ENCODE peak calls at places on chromosome 4, in nine cellular contexts. T is astrocyte, O is epithelial cell of proximal tubule, I is lower leg skin, D is NB4, H is cardiac fibroblast, P is fibroblast of mammary gland, U is astrocyte of the spinal cord, V is HCT116. Y is an unnamed sample.

GRCh38 chr4:126106658-126107057 is 791.9 kb downstream of the FAT4 start:
- DNase-seq in P (peak), O (no peak), V (peak), U (no peak), D (peak), T (no peak), H (peak), I (no peak), Y (no peak)

GRCh38 chr4:25867781-25868180 is 5.0 kb upstream of the SEL1L3 start:
- DNase-seq in V (no peak), P (no peak), T (no peak), D (no peak), H (no peak), I (no peak), U (no peak), O (no peak), Y (no peak)

GRCh38 chr4:22435652-22436051 is 80.2 kb downstream of the ADGRA3 start:
- DNase-seq in O (no peak), D (no peak), T (no peak), I (no peak), V (no peak), P (no peak), H (no peak), U (no peak), Y (no peak)

GRCh38 chr4:80610845-80611244 is 275.3 kb downstream of the CFAP299 start:
- DNase-seq in T (peak), D (peak), P (peak), I (no peak), U (peak), H (peak), V (no peak), O (no peak), Y (no peak)

GRCh38 chr4:18942874-18943273 is 921.3 kb upstream of the LCORL start:
- DNase-seq in O (no peak), H (no peak), U (no peak), P (no peak), T (no peak), V (no peak), D (no peak), I (no peak), Y (no peak)

GRCh38 chr4:119081943-119082342 is 53.7 kb upstream of the MYOZ2 start:
- DNase-seq in O (no peak), D (no peak), P (no peak), U (no peak), I (no peak), H (no peak), V (no peak), T (no peak), Y (no peak)

GRCh38 chr4:16860506-16860905 is 37.9 kb downstream of the LDB2 start:
- DNase-seq in D (no peak), T (peak), H (peak), U (peak), I (no peak), P (peak), V (no peak), O (no peak), Y (peak)

GRCh38 chr4:10629394-10629793 is 55.2 kb downstream of the CLNK start:
- DNase-seq in P (no peak), U (no peak), D (no peak), T (no peak), V (no peak), I (no peak), H (no peak), O (no peak), Y (no peak)

GRCh38 chr4:92307156-92307555 is 3.4 kb downstream of the GRID2 start:
- DNase-seq in U (no peak), P (no peak), D (no peak), O (no peak), V (no peak), H (no peak), I (no peak), T (no peak), Y (no peak)

GRCh38 chr4:36133658-36134057 is 110.7 kb downstream of the ARAP2 start:
- DNase-seq in T (no peak), D (peak), O (no peak), U (no peak), V (no peak), I (no peak), P (no peak), H (no peak), Y (no peak)

GRCh38 chr4:26034849-26035248 is 120.8 kb downstream of the SMIM20 start:
- DNase-seq in O (no peak), T (no peak), I (no peak), H (no peak), P (no peak), V (no peak), D (no peak), U (no peak), Y (no peak)

GRCh38 chr4:1753692-1754311 is 32.5 kb downstream of the TACC3 start:
- DNase-seq in H (no peak), I (no peak), T (no peak), D (peak), V (no peak), U (no peak), P (no peak), O (no peak), Y (no peak)

GRCh38 chr4:138329506-138330070 is 87.4 kb upstream of the SLC7A11 start:
- DNase-seq in O (no peak), U (no peak), T (no peak), H (no peak), D (no peak), V (no peak), I (no peak), P (no peak), Y (no peak)

GRCh38 chr4:76767983-76768382 is 130.0 kb downstream of the SOWAHB start:
- DNase-seq in D (no peak), T (peak), P (no peak), H (no peak), I (no peak), V (no peak), U (peak), O (no peak), Y (no peak)

GRCh38 chr4:147984065-147984777 is 252.3 kb downstream of the ARHGAP10 start:
- DNase-seq in I (no peak), P (peak), U (peak), T (no peak), V (peak), D (peak), O (no peak), H (peak), Y (no peak)

GRCh38 chr4:2260336-2261109 is 1.4 kb downstream of the MXD4 start:
- DNase-seq in O (no peak), H (no peak), V (no peak), P (no peak), D (peak), U (no peak), T (no peak), I (no peak), Y (no peak)

GRCh38 chr4:127783026-127783769 is 1.1 kb downstream of the HSPA4L start:
- DNase-seq in I (peak), H (peak), V (peak), D (peak), O (no peak), U (peak), T (peak), P (peak), Y (peak)

GRCh38 chr4:163484906-163485305 is 9.6 kb upstream of the TMA16 start:
- DNase-seq in D (peak), O (no peak), H (peak), P (peak), I (no peak), V (peak), T (peak), U (peak), Y (no peak)

GRCh38 chr4:185411833-185412232 is 13.9 kb downstream of the UFSP2 start:
- DNase-seq in H (no peak), U (no peak), I (no peak), O (no peak), V (no peak), T (no peak), D (no peak), P (no peak), Y (no peak)

GRCh38 chr4:141046255-141046654 is 87.0 kb downstream of the RNF150 start:
- DNase-seq in D (no peak), T (peak), O (no peak), I (no peak), P (peak), U (peak), V (no peak), H (peak), Y (peak)

GRCh38 chr4:53281438-53281837 is 84.4 kb downstream of the SCFD2 start:
- DNase-seq in T (no peak), H (peak), O (no peak), D (no peak), V (no peak), U (no peak), I (no peak), P (peak), Y (peak)

GRCh38 chr4:154364012-154364863 is 127.4 kb downstream of the DCHS2 start:
- DNase-seq in O (no peak), U (no peak), D (no peak), I (no peak), H (no peak), P (peak), T (no peak), V (no peak), Y (no peak)

GRCh38 chr4:17577660-17578481 is 873 bp downstream of the LAP3 start:
- DNase-seq in T (peak), U (peak), H (peak), V (no peak), I (peak), D (peak), O (no peak), P (peak), Y (no peak)

GRCh38 chr4:71553605-71554004 is 214.8 kb downstream of the SLC4A4 start:
- DNase-seq in H (peak), O (no peak), U (peak), I (no peak), D (peak), T (no peak), V (peak), P (peak), Y (no peak)

GRCh38 chr4:139609647-139610046 is 53.6 kb upstream of the SETD7 start:
- DNase-seq in P (peak), H (peak), V (no peak), U (peak), T (peak), O (no peak), I (no peak), D (no peak), Y (no peak)

GRCh38 chr4:129515356-129515755 is 419.4 kb downstream of the C4orf33 start:
- DNase-seq in O (no peak), H (no peak), V (no peak), D (no peak), P (no peak), U (peak), I (no peak), T (no peak), Y (no peak)

GRCh38 chr4:79241846-79242245 is 84.0 kb downstream of the NAA11 start:
- DNase-seq in V (peak), I (no peak), O (peak), U (peak), T (peak), H (peak), D (peak), P (peak), Y (peak)

GRCh38 chr4:123083612-123084011 is 161.2 kb upstream of the NUDT6 start:
- DNase-seq in I (no peak), T (no peak), P (no peak), V (no peak), H (no peak), U (no peak), D (peak), O (no peak), Y (no peak)

GRCh38 chr4:83340692-83341343 is 6.2 kb upstream of the HPSE start:
- DNase-seq in U (no peak), V (no peak), D (peak), P (no peak), I (no peak), T (no peak), O (no peak), H (no peak), Y (no peak)

DNA sequence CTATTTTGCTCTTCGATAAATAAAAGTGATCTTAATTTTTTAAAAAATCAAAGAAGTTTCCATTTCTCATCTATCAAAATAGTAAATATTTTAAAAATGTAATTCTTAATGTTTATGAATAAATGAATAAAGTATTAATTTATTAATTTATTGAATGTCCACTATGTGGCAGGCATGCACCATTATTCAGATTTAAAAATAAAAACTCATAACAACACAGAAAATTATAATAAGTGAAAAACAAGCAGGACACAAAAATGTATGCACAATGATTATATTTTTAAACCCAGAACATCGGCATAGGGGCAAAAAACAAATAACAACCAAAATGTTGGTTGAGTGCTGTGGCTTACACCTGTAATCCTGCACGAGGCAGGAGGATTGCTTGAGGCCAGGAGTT is 5.3 kb upstream of the PYURF start:
- DNase-seq in T (no peak), O (no peak), H (peak), I (no peak), D (no peak), U (no peak), P (no peak), V (no peak), Y (no peak)
- TF ChIP-seq CTCF in T (no peak), O (no peak), H (peak), I (no peak), D (no peak), U (no peak), P (no peak), V (no peak), Y (no peak)

DNA sequence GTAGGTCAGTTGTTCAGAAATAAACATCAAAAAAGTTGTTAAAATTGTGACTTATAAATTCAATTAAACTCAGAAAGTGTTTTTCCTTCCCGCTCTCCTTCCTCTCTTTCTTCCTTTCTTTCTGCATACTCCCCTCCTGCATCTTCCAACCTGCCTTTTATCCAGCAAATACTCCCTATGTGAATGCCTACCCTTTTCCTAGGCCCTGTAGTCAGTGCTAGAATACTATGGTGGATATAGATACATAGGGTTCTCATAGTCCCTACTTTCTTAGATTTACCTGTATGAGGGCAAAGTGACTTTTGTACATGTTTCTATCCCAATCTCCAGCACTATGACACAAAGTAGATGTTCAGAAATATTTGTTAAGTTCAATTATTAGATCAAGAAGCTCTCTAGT is 805 bp downstream of the SULT1E1 start:
- DNase-seq in V (no peak), D (no peak), P (no peak), I (no peak), T (no peak), U (no peak), H (no peak), O (no peak), Y (no peak)
- H3K4me3 ChIP-seq in V (no peak), D (no peak), P (peak), I (no peak), T (no peak), U (no peak), H (peak), O (no peak), Y (no peak)

DNA sequence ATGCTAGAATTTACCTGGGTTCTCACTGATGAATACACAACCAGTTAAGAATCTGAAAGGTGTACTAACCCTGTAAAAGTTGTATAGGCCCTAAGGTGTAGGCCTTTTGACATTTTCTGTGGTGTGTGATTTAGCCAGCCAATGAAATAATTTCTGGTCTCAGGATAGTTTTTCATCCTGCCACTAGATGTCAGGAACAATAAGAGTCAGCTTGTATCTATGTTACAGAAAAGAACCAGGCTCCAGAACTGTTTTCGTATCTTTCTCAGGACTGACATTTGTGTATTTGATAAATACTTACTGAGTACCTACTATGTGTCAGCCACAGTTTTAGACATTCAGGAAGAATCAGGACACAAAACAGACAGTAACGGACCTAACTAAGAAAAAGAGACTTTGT is 673.6 kb upstream of the TENM3 start:
- DNase-seq in T (peak), O (peak), I (no peak), P (peak), H (peak), D (peak), U (peak), V (peak), Y (peak)
- TF ChIP-seq CTCF in T (peak), O (peak), I (no peak), P (peak), H (peak), D (peak), U (peak), V (peak), Y (peak)

DNA sequence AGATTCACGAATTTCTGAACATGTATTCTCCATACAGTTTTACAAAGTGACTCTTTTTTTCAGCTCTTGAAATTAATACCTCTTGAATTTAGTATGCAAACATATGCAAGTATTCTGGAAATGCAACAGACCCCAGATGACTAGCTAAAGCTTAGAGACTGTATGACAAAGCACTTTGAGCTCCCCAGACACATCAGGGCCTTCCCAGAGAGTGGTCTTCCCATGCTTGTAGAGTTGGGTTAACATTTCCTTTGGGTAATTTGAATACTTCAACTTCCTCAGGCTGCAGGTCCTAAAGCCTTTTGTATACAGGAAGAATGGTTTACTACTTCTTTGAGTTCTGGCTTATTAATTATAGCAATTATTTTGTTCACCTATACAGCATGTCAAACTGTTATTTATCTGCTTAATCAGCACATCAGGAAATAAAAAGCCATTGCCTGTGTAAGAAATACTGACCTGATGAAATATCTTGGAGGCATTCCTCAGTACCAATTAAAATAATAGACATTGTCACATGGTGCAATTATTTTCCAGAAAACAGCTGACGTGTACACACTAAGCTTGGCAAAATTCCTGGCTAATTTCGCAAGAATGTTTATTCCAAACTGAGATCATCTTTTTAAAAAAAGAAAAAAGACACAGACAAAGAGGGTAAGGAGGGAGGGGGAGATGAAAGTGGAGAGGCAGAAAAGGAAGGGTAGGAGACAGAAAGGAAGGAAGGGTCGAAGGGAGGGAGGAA is 62.1 kb upstream of the NFKB1 start:
- DNase-seq in P (peak), D (no peak), I (peak), V (no peak), O (peak), H (peak), T (peak), U (peak), Y (peak)
- H3K4me3 ChIP-seq in P (no peak), D (no peak), I (no peak), V (no peak), O (no peak), H (no peak), T (no peak), U (no peak), Y (no peak)

GRCh38 chr4:173834151-173834550 is 304.1 kb upstream of the HAND2 start:
- DNase-seq in T (no peak), D (peak), V (peak), H (peak), P (peak), U (no peak), I (no peak), O (no peak), Y (no peak)
- TF ChIP-seq CTCF in T (no peak), D (no peak), V (peak), H (peak), P (peak), U (no peak), I (no peak), O (no peak), Y (no peak)

Y was measured in AG04449.